ENCODE peak calls at places on chromosomes 16 and 17, in seven cellular contexts. P is nephron progenitor cell, M is astrocyte of the spinal cord, H is GM10248, O is colonic mucosa, X is Calu3, V is mammary epithelial cell. W is an unnamed sample.

GRCh38 chr16:53726625-53727024 is 22.7 kb downstream of the FTO start:
- DNase-seq in O (no peak), X (no peak), V (peak), M (no peak), H (no peak), P (peak), W (no peak)

GRCh38 chr16:65105173-65105572 is 16.7 kb downstream of the CDH11 start:
- DNase-seq in X (no peak), P (no peak), M (no peak), H (no peak), O (no peak), V (no peak), W (no peak)

GRCh38 chr17:67863624-67864247 is 38.4 kb downstream of the BPTF start:
- DNase-seq in X (no peak), V (no peak), H (peak), O (no peak), M (no peak), P (no peak), W (no peak)

GRCh38 chr17:63178530-63178929 is 212.5 kb downstream of the TANC2 start:
- DNase-seq in O (no peak), H (no peak), V (no peak), P (no peak), M (peak), X (no peak), W (peak)

GRCh38 chr17:73064084-73064938 is 28.2 kb downstream of the SLC39A11 start:
- DNase-seq in O (no peak), P (no peak), M (no peak), X (no peak), V (no peak), H (no peak), W (peak)

GRCh38 chr16:75108792-75109731 is 7.5 kb downstream of the LDHD start:
- DNase-seq in P (no peak), V (peak), O (peak), M (peak), H (peak), X (peak), W (peak)

GRCh38 chr16:81703177-81704155 is 75.6 kb upstream of the PLCG2 start:
- DNase-seq in P (no peak), V (peak), M (peak), H (no peak), X (no peak), O (no peak), W (peak)

GRCh38 chr16:65684230-65684629 is 562.4 kb upstream of the CDH11 start:
- DNase-seq in V (no peak), X (no peak), P (no peak), H (no peak), M (no peak), O (no peak), W (no peak)

GRCh38 chr17:76408037-76408849 is 23.8 kb downstream of the SPHK1 start:
- DNase-seq in H (peak), P (peak), M (peak), O (peak), V (peak), X (peak), W (peak)

GRCh38 chr17:68377771-68378201 is 79.5 kb downstream of the WIPI1 start:
- DNase-seq in P (no peak), O (no peak), H (no peak), X (no peak), M (no peak), V (no peak), W (no peak)

GRCh38 chr17:29597361-29598172 is 4.6 kb downstream of the ANKRD13B start:
- DNase-seq in H (no peak), V (no peak), M (no peak), X (no peak), P (no peak), O (no peak), W (no peak)

GRCh38 chr16:72848759-72849664 is 198.9 kb downstream of the ZFHX3 start:
- DNase-seq in X (peak), O (peak), H (no peak), M (peak), P (peak), V (peak), W (peak)

GRCh38 chr16:53991181-53992056 is 287.5 kb downstream of the FTO start:
- DNase-seq in V (no peak), X (peak), M (peak), O (no peak), P (peak), H (no peak), W (peak)

GRCh38 chr16:20399185-20399584 is 5.4 kb downstream of the PDILT start:
- DNase-seq in V (no peak), O (no peak), H (no peak), P (no peak), X (no peak), M (no peak), W (no peak)

GRCh38 chr17:58325289-58325726 is 3.3 kb downstream of the TSPOAP1 start:
- DNase-seq in H (no peak), P (peak), X (no peak), V (no peak), M (no peak), O (no peak), W (no peak)

GRCh38 chr17:82696916-82697807 is 1.3 kb downstream of the RAB40B start:
- DNase-seq in O (no peak), P (peak), M (no peak), H (peak), V (no peak), X (peak), W (no peak)

GRCh38 chr17:81228420-81228819 is 5.7 kb upstream of the CEP131 start:
- DNase-seq in M (no peak), O (no peak), H (peak), V (no peak), P (no peak), X (no peak), W (no peak)

GRCh38 chr17:42522263-42522790 is 13.7 kb upstream of the NAGLU start:
- DNase-seq in O (no peak), V (no peak), X (no peak), H (no peak), P (no peak), M (no peak), W (no peak)

GRCh38 chr17:59903455-59903854 is 10.5 kb downstream of the RPS6KB1 start:
- DNase-seq in V (no peak), P (no peak), M (no peak), X (no peak), H (no peak), O (no peak), W (no peak)

GRCh38 chr16:66925322-66925840 is at the start of gene RRAD:
- DNase-seq in H (no peak), X (peak), V (no peak), M (peak), P (no peak), O (no peak), W (peak)

GRCh38 chr17:79839363-79840203 is at the start of gene CBX4:
- DNase-seq in M (peak), X (peak), V (peak), P (peak), H (peak), O (peak), W (peak)

GRCh38 chr17:49707246-49707607 is 537 bp downstream of the SLC35B1 start:
- DNase-seq in H (no peak), P (peak), X (peak), M (no peak), O (no peak), V (no peak), W (peak)

GRCh38 chr16:85396879-85397871 is 215.9 kb upstream of the GSE1 start:
- DNase-seq in P (peak), V (no peak), X (peak), H (peak), O (peak), M (no peak), W (peak)

GRCh38 chr16:87696796-87697195 is 69.0 kb downstream of the KLHDC4 start:
- DNase-seq in M (no peak), H (no peak), P (no peak), V (no peak), X (no peak), O (no peak), W (no peak)

GRCh38 chr16:49459953-49460735 is 86.5 kb downstream of the C16orf78 start:
- DNase-seq in O (peak), H (no peak), X (no peak), V (no peak), M (no peak), P (no peak), W (no peak)

GRCh38 chr17:61285483-61286320 is 113.9 kb upstream of the TBX2 start:
- DNase-seq in P (no peak), H (no peak), V (peak), M (peak), O (no peak), X (no peak), W (peak)

GRCh38 chr17:57810740-57811632 is 38.9 kb downstream of the MRPS23 start:
- DNase-seq in H (no peak), O (peak), P (peak), V (peak), M (peak), X (no peak), W (peak)

GRCh38 chr17:29291163-29291752 is 2.7 kb downstream of the NUFIP2 start:
- DNase-seq in O (peak), P (no peak), H (peak), M (peak), X (peak), V (peak), W (peak)

GRCh38 chr17:67053438-67054000 is 9.2 kb downstream of the CACNG1 start:
- DNase-seq in M (no peak), X (no peak), H (no peak), P (no peak), O (no peak), V (no peak), W (no peak)

GRCh38 chr17:20121359-20122235 is 112.4 kb downstream of the SPECC1 start:
- DNase-seq in M (peak), P (peak), H (peak), O (peak), V (peak), X (peak), W (peak)

GRCh38 chr16:87702325-87702811 is 63.4 kb downstream of the KLHDC4 start:
- DNase-seq in M (peak), V (no peak), O (no peak), H (peak), X (no peak), P (peak), W (peak)

GRCh38 chr16:49713770-49714169 is 142.1 kb downstream of the ZNF423 start:
- DNase-seq in V (no peak), X (no peak), M (no peak), O (no peak), P (no peak), H (no peak), W (no peak)

GRCh38 chr16:11080327-11080967 is 136.1 kb downstream of the CLEC16A start:
- DNase-seq in P (no peak), V (no peak), M (no peak), X (no peak), H (no peak), O (no peak), W (no peak)

GRCh38 chr17:49339359-49339758 is 22.7 kb downstream of the ZNF652 start:
- DNase-seq in H (no peak), O (no peak), X (no peak), M (no peak), P (no peak), V (no peak), W (no peak)

GRCh38 chr16:66489818-66490217 is 60.1 kb downstream of the TK2 start:
- DNase-seq in X (no peak), O (no peak), V (no peak), P (no peak), M (no peak), H (no peak), W (no peak)

GRCh38 chr16:49419016-49419415 is 45.4 kb downstream of the C16orf78 start:
- DNase-seq in O (no peak), H (no peak), M (no peak), X (no peak), V (no peak), P (peak), W (no peak)

GRCh38 chr16:17977260-17977659 is 359.3 kb downstream of the NPIPA8 start:
- DNase-seq in V (no peak), X (no peak), H (no peak), M (no peak), O (no peak), P (no peak), W (no peak)

GRCh38 chr16:17970816-17971291 is 365.7 kb downstream of the NPIPA8 start:
- DNase-seq in M (no peak), X (no peak), O (no peak), V (no peak), H (no peak), P (no peak), W (no peak)

GRCh38 chr16:17970366-17970765 is 366.2 kb downstream of the NPIPA8 start:
- DNase-seq in P (no peak), V (no peak), M (no peak), O (no peak), H (no peak), X (no peak), W (no peak)

GRCh38 chr16:17972460-17972943 is 364.0 kb downstream of the NPIPA8 start:
- DNase-seq in O (no peak), M (no peak), P (peak), X (no peak), V (no peak), H (no peak), W (no peak)
- TF ChIP-seq CTCF in O (no peak), M (no peak), P (no peak), X (no peak), V (no peak), H (no peak), W (no peak)

GRCh38 chr17:720706-721539 is 6.3 kb upstream of the VPS53 start:
- DNase-seq in V (no peak), X (no peak), O (no peak), P (no peak), M (no peak), H (no peak), W (no peak)

GRCh38 chr17:718075-718474 is 3.4 kb upstream of the VPS53 start:
- DNase-seq in M (no peak), X (no peak), O (no peak), V (no peak), H (no peak), P (no peak), W (no peak)

GRCh38 chr17:725746-726145 is 6.7 kb upstream of the TLCD3A start:
- DNase-seq in O (no peak), M (no peak), X (no peak), H (no peak), P (no peak), V (no peak), W (no peak)

GRCh38 chr17:725084-725483 is 7.3 kb upstream of the TLCD3A start:
- DNase-seq in H (no peak), P (no peak), O (no peak), V (no peak), M (no peak), X (no peak), W (no peak)

DNA sequence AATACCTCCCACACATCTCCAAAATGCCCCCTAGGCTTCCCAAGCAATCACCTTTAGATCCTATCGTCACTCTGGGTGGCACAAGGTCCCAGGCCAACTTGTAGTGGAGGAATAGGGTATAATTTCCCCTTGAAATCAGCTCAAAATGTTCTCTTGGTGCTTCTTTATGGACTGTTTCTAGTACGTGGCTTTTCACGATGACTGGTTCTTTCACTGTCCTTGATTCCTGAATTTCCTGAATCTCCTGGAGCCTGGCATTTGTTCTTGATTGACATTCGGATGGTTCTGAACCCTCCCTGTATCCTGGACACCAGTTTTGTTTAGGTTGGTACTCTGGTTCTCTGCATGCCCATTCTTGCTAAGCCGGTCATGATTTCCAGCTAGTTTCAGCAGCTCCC is 6.9 kb upstream of the VPS53 start:
- DNase-seq in H (no peak), M (no peak), O (no peak), X (no peak), P (no peak), V (peak), W (no peak)
- TF ChIP-seq CTCF in H (no peak), M (no peak), O (no peak), X (no peak), P (no peak), V (no peak), W (no peak)

GRCh38 chr17:17836250-17836817 is 452 bp downstream of the SREBF1 start:
- DNase-seq in V (peak), H (peak), O (peak), P (peak), X (peak), M (peak), W (peak)
- TF ChIP-seq CTCF in V (no peak), H (no peak), O (no peak), P (no peak), X (no peak), M (no peak), W (no peak)

GRCh38 chr17:50774225-50774803 is 7.0 kb upstream of the ANKRD40CL start:
- DNase-seq in H (no peak), P (no peak), X (no peak), O (no peak), M (no peak), V (no peak), W (no peak)
- TF ChIP-seq CTCF in H (no peak), P (no peak), X (no peak), O (no peak), M (no peak), V (no peak), W (no peak)

GRCh38 chr17:17001874-17002520 is 30.1 kb upstream of the TNFRSF13B start:
- DNase-seq in M (peak), P (peak), X (peak), V (peak), O (peak), H (peak), W (peak)

GRCh38 chr17:16997514-16998429 is 25.9 kb upstream of the TNFRSF13B start:
- DNase-seq in V (peak), P (no peak), X (peak), M (no peak), O (no peak), H (no peak), W (no peak)

GRCh38 chr17:17004251-17004996 is 32.5 kb upstream of the TNFRSF13B start:
- DNase-seq in H (no peak), O (no peak), P (no peak), V (no peak), M (no peak), X (no peak), W (no peak)

GRCh38 chr17:16999931-17000625 is 28.2 kb upstream of the TNFRSF13B start:
- DNase-seq in H (no peak), O (no peak), V (no peak), P (no peak), X (no peak), M (no peak), W (no peak)

GRCh38 chr17:17001076-17001777 is 29.3 kb upstream of the TNFRSF13B start:
- DNase-seq in O (no peak), V (no peak), X (no peak), P (no peak), H (no peak), M (no peak), W (no peak)
- TF ChIP-seq CTCF in O (no peak), V (no peak), X (no peak), P (no peak), H (no peak), M (no peak), W (no peak)

DNA sequence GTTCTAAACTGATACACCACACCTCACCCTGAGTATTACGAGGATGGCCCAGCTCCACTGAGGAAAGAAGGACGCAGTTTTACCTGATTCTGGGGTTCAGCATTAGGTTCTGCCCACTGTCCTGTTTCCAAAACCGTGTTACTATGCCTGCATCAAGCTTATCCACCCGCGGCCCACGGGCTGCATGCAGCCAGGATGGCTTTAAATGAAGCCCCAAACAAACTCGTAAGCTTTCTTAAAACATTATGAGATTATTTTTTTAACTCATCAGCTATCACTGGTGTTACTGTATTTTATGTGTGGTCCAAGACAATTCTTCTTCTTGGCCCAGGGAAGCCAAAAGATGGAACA is 4.0 kb upstream of the CD300LG start:
- DNase-seq in M (no peak), H (no peak), P (no peak), O (no peak), V (no peak), X (no peak), W (no peak)
- TF ChIP-seq CTCF in M (no peak), H (no peak), P (no peak), O (no peak), V (no peak), X (no peak), W (no peak)

DNA sequence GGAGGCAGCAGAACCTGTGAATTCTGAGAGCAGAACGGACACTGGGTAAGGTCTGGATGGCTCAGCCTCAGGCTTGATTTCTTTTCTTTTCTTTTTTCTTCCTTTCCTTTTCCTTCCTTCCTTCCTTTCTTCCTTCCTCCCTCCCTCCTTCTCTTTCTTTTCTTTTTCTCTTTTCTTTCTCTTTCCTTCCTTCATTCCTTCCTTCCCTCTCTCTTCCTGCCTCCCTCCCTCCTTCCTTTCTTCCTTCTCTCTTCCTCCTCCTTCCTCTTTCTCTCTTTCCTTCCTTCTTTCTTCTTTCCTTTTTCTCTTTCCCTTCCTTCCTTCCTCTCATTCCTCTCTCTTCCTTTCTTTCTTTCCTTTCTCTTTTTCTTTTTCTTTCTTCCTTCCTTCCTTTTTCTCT is 38.0 kb downstream of the OR3A1 start:
- DNase-seq in H (no peak), P (no peak), M (no peak), O (no peak), X (no peak), V (no peak), W (no peak)
- TF ChIP-seq CTCF in H (no peak), P (no peak), M (no peak), O (no peak), X (no peak), V (no peak), W (no peak)

W was measured in choroid plexus epithelial cell.